ENCODE peak calls at places on chromosomes 5 and 9, in eight cellular contexts. W, H, C, O, J, D, K and U are unnamed samples. For H3K9me3, the result is how much of the 10 kb centered on the place peaks cover.

GRCh38 chr5:27494845-27495244 is 456.5 kb upstream of the CDH9 start:
- DNase-seq in W (no peak), H (no peak), C (no peak), O (no peak), J (no peak), D (no peak), K (no peak), U (no peak)

GRCh38 chr5:150946351-150946905 is 41.6 kb upstream of the ZNF300 start:
- DNase-seq in W (peak), H (peak), C (peak), O (peak), J (peak), D (peak), K (peak), U (no peak)

GRCh38 chr9:96382175-96382574 is 1.3 kb downstream of the SLC35D2 start:
- DNase-seq in W (no peak), H (peak), C (peak), O (no peak), J (peak), D (peak), K (no peak), U (no peak)

GRCh38 chr5:141747152-141747640 is 65.2 kb upstream of the ARAP3 start:
- DNase-seq in W (peak), H (peak), C (peak), O (peak), J (peak), D (peak), K (peak), U (no peak)

GRCh38 chr5:149280124-149280523 is 8.5 kb downstream of the AFAP1L1 start:
- DNase-seq in W (no peak), H (no peak), C (no peak), O (no peak), J (no peak), D (no peak), K (no peak), U (no peak)

GRCh38 chr9:120982851-120983250 is 56.3 kb upstream of the TRAF1 start:
- DNase-seq in W (no peak), H (peak), C (no peak), O (no peak), J (no peak), D (peak), K (no peak), U (no peak)

GRCh38 chr9:126613656-126614055 is at the start of gene LMX1B:
- DNase-seq in W (peak), H (peak), C (no peak), O (peak), J (no peak), D (peak), K (peak), U (no peak)

GRCh38 chr5:171577042-171577441 is 157.6 kb downstream of the FGF18 start:
- DNase-seq in W (no peak), H (no peak), C (no peak), O (no peak), J (no peak), D (no peak), K (no peak), U (peak)

GRCh38 chr9:130414081-130414731 is 30.6 kb upstream of the ASS1 start:
- DNase-seq in W (no peak), H (no peak), C (no peak), O (no peak), J (peak), D (no peak), K (no peak), U (no peak)
- H3K9me3 ChIP-seq in W (under half), H (under half), C (under half), O (under half), J (under half), D (under half), K (under half), U (under half)

GRCh38 chr5:83090169-83090568 is 12.8 kb downstream of the XRCC4 start:
- DNase-seq in W (no peak), H (no peak), C (no peak), O (no peak), J (no peak), D (no peak), K (no peak), U (no peak)
- H3K9me3 ChIP-seq in W (under half), H (under half), C (under half), O (under half), J (under half), D (under half), K (under half), U (under half)

GRCh38 chr9:129513856-129514496 is 106.9 kb downstream of the C9orf50 start:
- DNase-seq in W (no peak), H (no peak), C (no peak), O (no peak), J (no peak), D (no peak), K (no peak), U (no peak)

GRCh38 chr9:129514891-129515290 is 106.0 kb downstream of the C9orf50 start:
- DNase-seq in W (no peak), H (no peak), C (no peak), O (no peak), J (no peak), D (no peak), K (no peak), U (no peak)

GRCh38 chr9:129511320-129511900 is 109.5 kb downstream of the C9orf50 start:
- DNase-seq in W (no peak), H (no peak), C (no peak), O (no peak), J (no peak), D (no peak), K (no peak), U (no peak)

GRCh38 chr9:129514497-129514867 is 106.4 kb downstream of the C9orf50 start:
- DNase-seq in W (no peak), H (no peak), C (no peak), O (no peak), J (no peak), D (no peak), K (no peak), U (no peak)

GRCh38 chr9:129513282-129513681 is 107.6 kb downstream of the C9orf50 start:
- DNase-seq in W (no peak), H (no peak), C (no peak), O (no peak), J (no peak), D (no peak), K (no peak), U (no peak)
- H3K9me3 ChIP-seq in W (under half), H (half or more), C (under half), O (half or more), J (under half), D (under half), K (under half), U (under half)

DNA sequence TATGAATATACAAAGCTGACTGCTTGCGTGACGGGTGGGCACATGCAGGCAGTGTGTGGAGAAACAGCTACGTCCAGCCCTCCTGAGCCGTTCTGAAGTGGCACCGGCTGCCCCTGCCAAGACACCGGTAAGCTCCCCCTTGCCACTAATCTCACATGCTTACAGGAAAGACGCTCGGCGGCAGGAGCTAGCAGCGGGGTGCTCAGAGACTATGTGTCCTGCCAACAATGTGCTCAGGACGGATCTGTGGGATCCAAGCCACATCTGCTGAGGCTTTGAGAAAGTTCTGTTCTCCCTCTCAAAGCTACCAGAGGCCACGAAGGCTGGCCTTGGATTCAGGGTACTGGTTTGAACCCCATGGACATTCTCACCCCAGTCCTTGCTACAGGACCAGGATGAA is 157.2 kb upstream of the PHYKPL start:
- DNase-seq in W (peak), H (no peak), C (no peak), O (peak), J (peak), D (no peak), K (no peak), U (no peak)
- H3K9me3 ChIP-seq in W (under half), H (under half), C (under half), O (under half), J (under half), D (under half), K (under half), U (under half)

DNA sequence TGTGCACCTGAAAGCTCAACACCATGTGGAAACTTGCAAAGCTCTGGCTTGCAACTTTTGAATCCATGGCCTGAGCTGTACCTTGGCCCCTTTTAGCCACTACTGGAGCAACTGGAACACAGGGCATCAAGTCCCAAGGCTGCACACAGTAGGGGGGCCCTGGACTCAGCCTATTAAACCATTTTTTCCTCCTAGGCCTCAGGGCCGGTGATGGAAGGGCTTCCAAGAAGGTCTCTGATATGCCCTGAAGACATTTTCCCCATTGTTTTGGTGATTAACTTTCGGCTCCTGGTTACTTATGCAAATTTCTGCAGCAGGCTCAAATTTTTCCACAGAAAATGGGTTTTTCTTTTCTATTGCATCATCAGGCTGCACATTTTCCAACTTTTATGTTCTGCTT is 22.7 kb upstream of the PRLR start:
- DNase-seq in W (no peak), H (no peak), C (no peak), O (no peak), J (no peak), D (no peak), K (no peak), U (no peak)
- H3K9me3 ChIP-seq in W (under half), H (under half), C (under half), O (under half), J (under half), D (under half), K (under half), U (under half)

GRCh38 chr5:165576678-165577275 is 2071.4 kb downstream of the MAT2B start:
- DNase-seq in W (no peak), H (no peak), C (no peak), O (no peak), J (no peak), D (no peak), K (no peak), U (no peak)

GRCh38 chr5:165573445-165573844 is 2068.0 kb downstream of the MAT2B start:
- DNase-seq in W (no peak), H (peak), C (no peak), O (no peak), J (no peak), D (peak), K (no peak), U (no peak)

GRCh38 chr5:165579911-165580310 is 2074.5 kb downstream of the MAT2B start:
- DNase-seq in W (no peak), H (peak), C (no peak), O (no peak), J (no peak), D (peak), K (no peak), U (no peak)

DNA sequence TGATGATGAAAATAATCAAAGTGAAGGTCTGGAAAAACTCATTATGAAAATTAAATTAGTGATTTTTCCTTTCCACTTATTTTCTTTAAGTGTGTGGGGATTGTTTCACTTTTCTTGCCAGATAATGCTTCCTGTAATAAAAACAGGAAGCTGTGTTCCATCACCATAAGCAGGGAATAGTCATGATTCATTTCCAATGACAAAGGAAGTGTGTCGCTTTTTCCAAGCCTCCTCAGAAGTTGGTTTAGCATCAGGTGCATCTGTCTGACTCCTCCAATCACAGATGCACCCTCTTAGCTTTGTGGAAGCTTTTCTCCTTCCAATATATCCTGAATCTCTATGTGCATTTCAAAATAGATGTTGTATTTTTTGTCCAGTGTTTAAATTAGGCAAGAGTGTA is 2068.7 kb downstream of the MAT2B start:
- DNase-seq in W (no peak), H (no peak), C (no peak), O (no peak), J (no peak), D (no peak), K (no peak), U (no peak)
- H3K9me3 ChIP-seq in W (under half), H (under half), C (under half), O (under half), J (under half), D (under half), K (under half), U (under half)